ENCODE peak calls at places on chromosomes 3 and 15, in six cellular contexts. S is right cardiac atrium; U is cardiac fibroblast; Q is NCI-H1436; Z is CD8-positive, alpha-beta T cell; I is myocyte. E is an unnamed sample.

GRCh38 chr15:94535298-94536048 is 304.1 kb downstream of the MCTP2 start:
- DNase-seq in S (no peak), I (no peak), U (no peak), Z (no peak), Q (no peak), E (no peak)

GRCh38 chr15:101401286-101401685 is 88.2 kb downstream of the PCSK6 start:
- DNase-seq in I (no peak), S (no peak), Q (no peak), U (no peak), Z (no peak), E (no peak)

GRCh38 chr3:16148783-16149182 is 25.7 kb upstream of the GALNT15 start:
- DNase-seq in Q (no peak), U (peak), I (peak), S (peak), Z (no peak), E (no peak)

GRCh38 chr3:53223025-53223424 is 32.8 kb downstream of the TKT start:
- DNase-seq in Z (no peak), U (no peak), S (no peak), I (no peak), Q (no peak), E (no peak)

GRCh38 chr3:106114848-106115247 is 246.0 kb upstream of the CBLB start:
- DNase-seq in S (no peak), U (peak), Z (no peak), Q (no peak), I (no peak), E (peak)

GRCh38 chr15:56038015-56038414 is 44.6 kb upstream of the NEDD4 start:
- DNase-seq in S (no peak), I (no peak), Q (no peak), Z (peak), U (peak), E (no peak)

GRCh38 chr15:96294766-96295165 is 35.7 kb upstream of the NR2F2 start:
- DNase-seq in Q (no peak), I (no peak), U (no peak), S (no peak), Z (no peak), E (no peak)

GRCh38 chr3:10518506-10519150 is 13.2 kb upstream of the ATP2B2 start:
- DNase-seq in U (peak), I (peak), S (peak), Q (no peak), Z (no peak), E (no peak)

GRCh38 chr15:64547275-64547674 is 86.9 kb downstream of the ZNF609 start:
- DNase-seq in I (no peak), Z (no peak), U (no peak), S (no peak), Q (no peak), E (peak)

GRCh38 chr3:155651489-155652223 is 93.2 kb downstream of the PLCH1 start:
- DNase-seq in S (no peak), Z (no peak), I (no peak), U (no peak), Q (no peak), E (no peak)

GRCh38 chr3:142618917-142619401 is 22.8 kb downstream of the PLS1 start:
- DNase-seq in Z (no peak), S (no peak), Q (peak), I (no peak), U (no peak), E (peak)

GRCh38 chr3:188664795-188665194 is 507.0 kb upstream of the TPRG1 start:
- DNase-seq in U (no peak), Z (no peak), I (no peak), S (no peak), Q (no peak), E (peak)

GRCh38 chr3:131899021-131899420 is 135.8 kb downstream of the CPNE4 start:
- DNase-seq in Q (peak), S (no peak), I (no peak), Z (no peak), U (no peak), E (no peak)

GRCh38 chr3:149507491-149508324 is 33.2 kb downstream of the TM4SF4 start:
- DNase-seq in Z (no peak), Q (no peak), I (peak), S (no peak), U (peak), E (no peak)

GRCh38 chr3:179735321-179735720 is 82.5 kb downstream of the USP13 start:
- DNase-seq in I (no peak), U (no peak), S (no peak), Q (no peak), Z (no peak), E (no peak)

GRCh38 chr3:87307805-87308204 is 31.4 kb upstream of the POU1F1 start:
- DNase-seq in Z (no peak), Q (no peak), S (no peak), U (no peak), I (no peak), E (no peak)

GRCh38 chr3:61250784-61251173 is 473 bp downstream of the FHIT start:
- DNase-seq in U (peak), Q (peak), I (peak), S (peak), Z (peak), E (peak)

GRCh38 chr3:4755566-4755965 is 223.7 kb upstream of the BHLHE40 start:
- DNase-seq in Q (no peak), Z (no peak), S (no peak), I (no peak), U (no peak), E (no peak)

GRCh38 chr15:101618861-101619614 is 33.1 kb downstream of the TM2D3 start:
- DNase-seq in S (no peak), I (no peak), U (no peak), Q (no peak), Z (no peak), E (peak)

GRCh38 chr3:30617069-30617468 is 10.7 kb downstream of the TGFBR2 start:
- DNase-seq in Q (no peak), U (no peak), I (no peak), Z (no peak), S (no peak), E (no peak)

GRCh38 chr3:130711885-130712284 is 34.7 kb downstream of the PIK3R4 start:
- DNase-seq in S (no peak), I (no peak), Q (no peak), Z (no peak), U (no peak), E (no peak)